ENCODE peak calls at places on chromosomes 2 and 18, in six cellular contexts. Q, Y, P, A, M and V are unnamed samples.

GRCh38 chr2:108199726-108200125 is 40.0 kb upstream of the SULT1C3 start:
- DNase-seq in Q (no peak), Y (no peak), P (peak), A (no peak), M (no peak), V (peak)

GRCh38 chr18:79680100-79680879 is 687 bp downstream of the CTDP1 start:
- DNase-seq in Q (no peak), Y (peak), P (peak), A (peak), M (no peak), V (no peak)

GRCh38 chr18:78970774-78971333 is 8.8 kb upstream of the SALL3 start:
- DNase-seq in Q (no peak), Y (no peak), P (no peak), A (no peak), M (no peak), V (no peak)

GRCh38 chr2:174699993-174700766 is 64.1 kb downstream of the CHRNA1 start:
- DNase-seq in Q (no peak), Y (no peak), P (peak), A (no peak), M (peak), V (no peak)

GRCh38 chr2:11930211-11930761 is 183.9 kb downstream of the LPIN1 start:
- DNase-seq in Q (peak), Y (no peak), P (no peak), A (peak), M (no peak), V (no peak)

GRCh38 chr18:70288171-70288850 is 534 bp upstream of the SOCS6 start:
- DNase-seq in Q (peak), Y (no peak), P (peak), A (peak), M (no peak), V (no peak)

GRCh38 chr2:144507441-144508161 is 12.3 kb downstream of the ZEB2 start:
- DNase-seq in Q (no peak), Y (no peak), P (no peak), A (no peak), M (no peak), V (no peak)

GRCh38 chr2:178152033-178152432 is 39.8 kb downstream of the RBM45 start:
- DNase-seq in Q (no peak), Y (no peak), P (no peak), A (no peak), M (no peak), V (no peak)

GRCh38 chr2:122238006-122238559 is 482.6 kb downstream of the TSN start:
- DNase-seq in Q (no peak), Y (no peak), P (no peak), A (no peak), M (no peak), V (no peak)

GRCh38 chr18:32777049-32777448 is 4.2 kb upstream of the KLHL14 start:
- DNase-seq in Q (no peak), Y (no peak), P (no peak), A (no peak), M (no peak), V (peak)

GRCh38 chr2:63590621-63591408 is 2.1 kb downstream of the MDH1 start:
- DNase-seq in Q (no peak), Y (no peak), P (no peak), A (peak), M (no peak), V (no peak)

GRCh38 chr2:231015462-231015861 is 19.5 kb downstream of the SPATA3 start:
- DNase-seq in Q (no peak), Y (no peak), P (no peak), A (no peak), M (no peak), V (no peak)

GRCh38 chr2:127035212-127035611 is 71.7 kb downstream of the BIN1 start:
- DNase-seq in Q (no peak), Y (no peak), P (no peak), A (no peak), M (no peak), V (no peak)

GRCh38 chr2:162261032-162261945 is 18.0 kb upstream of the FAP start:
- DNase-seq in Q (peak), Y (peak), P (peak), A (peak), M (no peak), V (no peak)

GRCh38 chr2:48257456-48257855 is 272.5 kb upstream of the STON1 start:
- DNase-seq in Q (no peak), Y (no peak), P (no peak), A (no peak), M (no peak), V (no peak)

DNA sequence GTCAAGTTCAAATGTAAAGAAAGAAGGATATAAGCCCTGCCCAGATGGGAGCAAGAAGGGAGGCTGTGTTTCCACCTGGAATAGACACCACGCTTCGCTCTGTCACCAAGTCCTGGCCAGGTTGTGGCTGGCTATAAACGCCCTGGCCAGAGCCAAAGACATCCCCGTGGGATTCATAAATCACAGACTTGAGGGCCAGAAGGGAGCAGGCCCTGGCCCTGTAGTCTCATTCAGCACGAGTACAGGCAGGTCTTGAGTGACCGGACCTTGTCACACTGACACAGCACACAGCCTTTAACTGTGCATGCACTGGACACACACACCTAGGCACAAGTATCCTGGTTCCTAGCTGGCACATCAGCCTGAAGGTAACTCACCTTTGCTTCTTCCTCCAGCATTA is 94.5 kb upstream of the MGAT4A start:
- DNase-seq in Q (no peak), Y (no peak), P (no peak), A (no peak), M (no peak), V (no peak)
- H3K4me3 ChIP-seq in Q (no peak), Y (no peak), P (no peak), A (no peak), M (no peak), V (no peak)

DNA sequence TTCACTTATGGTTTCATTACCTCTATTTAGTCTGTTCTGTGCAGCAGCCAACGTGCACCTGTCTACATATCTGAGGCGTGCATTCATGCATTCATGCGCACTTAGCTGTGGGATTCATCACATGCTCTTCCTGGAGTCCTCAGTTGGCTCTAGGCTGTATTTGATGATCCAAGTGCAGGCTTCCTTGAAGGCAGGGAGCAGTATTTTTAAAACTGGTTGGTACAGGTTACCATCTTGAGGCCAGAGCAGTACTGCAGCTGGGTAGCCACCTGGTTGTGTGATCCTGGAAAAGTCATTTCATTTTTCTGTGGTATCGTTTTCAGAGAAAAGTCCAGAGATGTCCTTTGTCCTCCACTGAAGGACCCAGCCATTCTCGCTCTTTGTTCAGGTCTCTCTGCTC is 109.8 kb downstream of the EN1 start:
- DNase-seq in Q (no peak), Y (no peak), P (no peak), A (no peak), M (no peak), V (no peak)
- TF ChIP-seq CTCF in Q (no peak), Y (no peak), P (no peak), A (no peak), M (no peak), V (no peak)

GRCh38 chr2:43636616-43637015 is 444 bp upstream of the PLEKHH2 start:
- DNase-seq in Q (no peak), Y (no peak), P (peak), A (no peak), M (no peak), V (no peak)
- H3K4me3 ChIP-seq in Q (peak), Y (peak), P (peak), A (peak), M (peak), V (peak)

GRCh38 chr2:212147921-212148513 is 390.6 kb downstream of the ERBB4 start:
- DNase-seq in Q (no peak), Y (no peak), P (no peak), A (no peak), M (no peak), V (no peak)
- TF ChIP-seq CTCF in Q (peak), Y (no peak), P (no peak), A (peak), M (peak), V (peak)